ENCODE peak calls at places on chromosomes 11 and 22, in seven cellular contexts. One of them, this sample, is unnamed.

GRCh38 chr22:30159561-30160353 is 79.5 kb downstream of the HORMAD2 start:
- DNase-seq in fibroblast of lung: peak; percentile 82
- DNase-seq in caudate nucleus: no peak
- DNase-seq in heart right ventricle: no peak
- DNase-seq in HCT116: no peak
- DNase-seq in mammary epithelial cell: peak; percentile 52
- DNase-seq in left lung: no peak
- DNase-seq in this sample: no peak

GRCh38 chr11:111348147-111348546 is 30.9 kb downstream of the POU2AF1 start:
- DNase-seq in fibroblast of lung: no peak
- DNase-seq in caudate nucleus: no peak
- DNase-seq in heart right ventricle: no peak
- DNase-seq in HCT116: no peak
- DNase-seq in mammary epithelial cell: no peak
- DNase-seq in left lung: no peak
- DNase-seq in this sample: no peak

GRCh38 chr22:48154943-48155240 is 1392.4 kb downstream of the TBC1D22A start:
- DNase-seq in fibroblast of lung: no peak
- DNase-seq in caudate nucleus: no peak
- DNase-seq in heart right ventricle: no peak
- DNase-seq in HCT116: no peak
- DNase-seq in mammary epithelial cell: no peak
- DNase-seq in left lung: no peak
- DNase-seq in this sample: no peak

GRCh38 chr11:71459767-71460320 is 6.8 kb downstream of the NADSYN1 start:
- DNase-seq in fibroblast of lung: no peak
- DNase-seq in caudate nucleus: no peak
- DNase-seq in heart right ventricle: no peak
- DNase-seq in HCT116: no peak
- DNase-seq in mammary epithelial cell: no peak
- DNase-seq in left lung: no peak
- DNase-seq in this sample: no peak

GRCh38 chr22:41998361-41999261 is at the start of gene WBP2NL:
- DNase-seq in fibroblast of lung: peak; percentile 78
- DNase-seq in caudate nucleus: peak; percentile 48
- DNase-seq in heart right ventricle: peak; percentile 79
- DNase-seq in HCT116: no peak
- DNase-seq in mammary epithelial cell: peak; percentile 75
- DNase-seq in left lung: peak; percentile 93
- DNase-seq in this sample: peak; percentile 15

GRCh38 chr22:25353516-25354445 is 134.3 kb downstream of the CRYBB2 start:
- DNase-seq in fibroblast of lung: no peak
- DNase-seq in caudate nucleus: no peak
- DNase-seq in heart right ventricle: no peak
- DNase-seq in HCT116: no peak
- DNase-seq in mammary epithelial cell: no peak
- DNase-seq in left lung: no peak
- DNase-seq in this sample: no peak

GRCh38 chr11:126969865-126970479 is 30.6 kb downstream of the KIRREL3 start:
- DNase-seq in fibroblast of lung: peak; percentile 69
- DNase-seq in caudate nucleus: no peak
- DNase-seq in heart right ventricle: no peak
- DNase-seq in HCT116: no peak
- DNase-seq in mammary epithelial cell: peak; percentile 66
- DNase-seq in left lung: no peak
- DNase-seq in this sample: no peak

GRCh38 chr11:112321521-112322172 is 61.0 kb upstream of the PLET1 start:
- DNase-seq in fibroblast of lung: peak; percentile 90
- DNase-seq in caudate nucleus: no peak
- DNase-seq in heart right ventricle: no peak
- DNase-seq in HCT116: peak; percentile 57
- DNase-seq in mammary epithelial cell: peak; percentile 98
- DNase-seq in left lung: peak; percentile 88
- DNase-seq in this sample: no peak

GRCh38 chr11:93089474-93090102 is 108.2 kb downstream of the SLC36A4 start:
- DNase-seq in fibroblast of lung: peak; percentile 51
- DNase-seq in caudate nucleus: no peak
- DNase-seq in heart right ventricle: no peak
- DNase-seq in HCT116: peak; percentile 52
- DNase-seq in mammary epithelial cell: peak; percentile 63
- DNase-seq in left lung: no peak
- DNase-seq in this sample: no peak

GRCh38 chr11:107182983-107183382 is 164.7 kb upstream of the GUCY1A2 start:
- DNase-seq in fibroblast of lung: peak; percentile 80
- DNase-seq in caudate nucleus: no peak
- DNase-seq in heart right ventricle: no peak
- DNase-seq in HCT116: no peak
- DNase-seq in mammary epithelial cell: peak; percentile 8
- DNase-seq in left lung: no peak
- DNase-seq in this sample: no peak

GRCh38 chr11:1773131-1773510 is 9.4 kb upstream of the CTSD start:
- DNase-seq in fibroblast of lung: no peak
- DNase-seq in caudate nucleus: no peak
- DNase-seq in heart right ventricle: no peak
- DNase-seq in HCT116: no peak
- DNase-seq in mammary epithelial cell: no peak
- DNase-seq in left lung: no peak
- DNase-seq in this sample: no peak

GRCh38 chr11:1772270-1773130 is 8.8 kb upstream of the CTSD start:
- DNase-seq in fibroblast of lung: peak; percentile 94
- DNase-seq in caudate nucleus: no peak
- DNase-seq in heart right ventricle: no peak
- DNase-seq in HCT116: peak; percentile 62
- DNase-seq in mammary epithelial cell: peak; percentile 85
- DNase-seq in left lung: peak; percentile 90
- DNase-seq in this sample: peak; percentile 53

GRCh38 chr11:1771700-1772099 is 8.0 kb upstream of the CTSD start:
- DNase-seq in fibroblast of lung: peak; percentile 52
- DNase-seq in caudate nucleus: no peak
- DNase-seq in heart right ventricle: no peak
- DNase-seq in HCT116: no peak
- DNase-seq in mammary epithelial cell: peak; percentile 42
- DNase-seq in left lung: peak; percentile 78
- DNase-seq in this sample: no peak

GRCh38 chr11:1774886-1775285 is 11.2 kb upstream of the CTSD start:
- DNase-seq in fibroblast of lung: no peak
- DNase-seq in caudate nucleus: no peak
- DNase-seq in heart right ventricle: no peak
- DNase-seq in HCT116: no peak
- DNase-seq in mammary epithelial cell: no peak
- DNase-seq in left lung: no peak
- DNase-seq in this sample: no peak

DNA sequence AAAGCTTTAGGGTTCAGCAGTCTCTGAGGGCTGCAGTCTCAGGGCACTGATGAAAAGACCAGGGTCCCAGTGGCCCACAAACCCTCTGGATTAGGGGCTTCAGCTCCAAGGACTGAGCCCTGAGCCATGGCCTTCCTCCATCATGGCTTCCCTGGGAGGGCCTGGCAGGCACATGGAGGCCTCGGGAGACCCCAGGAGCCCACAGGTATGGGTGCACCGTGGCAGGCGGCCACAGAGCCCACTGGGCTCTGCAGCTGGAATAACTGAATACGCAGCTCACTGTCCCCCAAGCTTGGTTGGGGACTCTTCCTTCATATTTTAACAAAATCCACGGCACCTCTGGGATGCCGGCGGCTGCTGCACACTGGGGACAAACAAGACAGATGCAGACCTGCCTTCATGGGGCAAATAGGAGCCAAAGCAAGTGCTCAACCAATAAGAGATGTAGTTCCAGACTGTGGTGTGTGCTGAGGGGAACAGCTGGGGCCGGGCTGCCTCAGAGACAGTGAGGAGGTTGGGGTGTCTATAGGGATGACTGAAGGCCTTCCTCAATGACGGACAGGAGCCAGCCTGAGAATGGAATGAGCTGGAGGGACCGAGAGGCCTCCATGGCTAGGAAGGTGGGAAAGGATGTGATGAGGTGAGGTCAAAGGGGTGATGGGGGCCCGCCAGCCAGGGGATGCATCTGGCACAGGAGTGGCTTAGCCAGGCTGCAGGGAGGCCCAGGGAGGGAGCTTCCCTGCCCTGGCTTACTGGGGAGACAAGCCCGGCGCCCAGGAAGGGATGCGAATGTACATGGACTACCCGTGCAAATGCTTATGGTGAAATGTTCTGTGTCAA is 10.2 kb upstream of the CTSD start:
- DNase-seq in fibroblast of lung: no peak
- DNase-seq in caudate nucleus: no peak
- DNase-seq in heart right ventricle: no peak
- DNase-seq in HCT116: no peak
- DNase-seq in mammary epithelial cell: no peak
- DNase-seq in left lung: no peak
- DNase-seq in this sample: no peak
- H3K27ac ChIP-seq in fibroblast of lung: no peak overlapping the region
- H3K27ac ChIP-seq in caudate nucleus: no peak overlapping the region
- H3K27ac ChIP-seq in heart right ventricle: no peak overlapping the region
- H3K27ac ChIP-seq in HCT116: peak overlapping the region; percentile 23
- H3K27ac ChIP-seq in mammary epithelial cell: no peak overlapping the region
- H3K27ac ChIP-seq in left lung: no peak overlapping the region
- H3K27ac ChIP-seq in this sample: no peak overlapping the region

GRCh38 chr22:45996241-45997076 is 19.5 kb upstream of the WNT7B start:
- DNase-seq in fibroblast of lung: peak; percentile 80
- DNase-seq in caudate nucleus: no peak
- DNase-seq in heart right ventricle: peak; percentile 76
- DNase-seq in HCT116: no peak
- DNase-seq in mammary epithelial cell: no peak
- DNase-seq in left lung: peak; percentile 84
- DNase-seq in this sample: no peak
- H3K27ac ChIP-seq in fibroblast of lung: peak overlapping the region; percentile 84
- H3K27ac ChIP-seq in caudate nucleus: peak overlapping the region; percentile 68
- H3K27ac ChIP-seq in heart right ventricle: peak overlapping the region; percentile 94
- H3K27ac ChIP-seq in HCT116: no peak overlapping the region
- H3K27ac ChIP-seq in mammary epithelial cell: no peak overlapping the region
- H3K27ac ChIP-seq in left lung: peak overlapping the region; percentile 87
- H3K27ac ChIP-seq in this sample: peak overlapping the region; percentile 30

GRCh38 chr11:47979378-47980092 is 824 bp upstream of the PTPRJ start:
- DNase-seq in fibroblast of lung: no peak
- DNase-seq in caudate nucleus: no peak
- DNase-seq in heart right ventricle: no peak
- DNase-seq in HCT116: no peak
- DNase-seq in mammary epithelial cell: no peak
- DNase-seq in left lung: no peak
- DNase-seq in this sample: no peak

GRCh38 chr11:47980907-47981621 is 705 bp downstream of the PTPRJ start:
- DNase-seq in fibroblast of lung: peak; percentile 50
- DNase-seq in caudate nucleus: no peak
- DNase-seq in heart right ventricle: peak; percentile 54
- DNase-seq in HCT116: no peak
- DNase-seq in mammary epithelial cell: peak; percentile 32
- DNase-seq in left lung: no peak
- DNase-seq in this sample: no peak

GRCh38 chr11:47980093-47980906 is at the start of gene PTPRJ:
- DNase-seq in fibroblast of lung: peak; percentile 66
- DNase-seq in caudate nucleus: no peak
- DNase-seq in heart right ventricle: peak; percentile 59
- DNase-seq in HCT116: no peak
- DNase-seq in mammary epithelial cell: peak; percentile 31
- DNase-seq in left lung: peak; percentile 63
- DNase-seq in this sample: no peak

GRCh38 chr11:47983464-47984397 is 3.4 kb downstream of the PTPRJ start:
- DNase-seq in fibroblast of lung: peak; percentile 57
- DNase-seq in caudate nucleus: no peak
- DNase-seq in heart right ventricle: no peak
- DNase-seq in HCT116: no peak
- DNase-seq in mammary epithelial cell: no peak
- DNase-seq in left lung: no peak
- DNase-seq in this sample: no peak

GRCh38 chr11:47981667-47982404 is 1.5 kb downstream of the PTPRJ start:
- DNase-seq in fibroblast of lung: no peak
- DNase-seq in caudate nucleus: no peak
- DNase-seq in heart right ventricle: peak; percentile 35
- DNase-seq in HCT116: no peak
- DNase-seq in mammary epithelial cell: no peak
- DNase-seq in left lung: peak; percentile 77
- DNase-seq in this sample: no peak
- H3K27ac ChIP-seq in fibroblast of lung: peak overlapping the region; percentile 67
- H3K27ac ChIP-seq in caudate nucleus: no peak overlapping the region
- H3K27ac ChIP-seq in heart right ventricle: peak overlapping the region; percentile 78
- H3K27ac ChIP-seq in HCT116: peak overlapping the region; percentile 70
- H3K27ac ChIP-seq in mammary epithelial cell: no peak overlapping the region
- H3K27ac ChIP-seq in left lung: no peak overlapping the region
- H3K27ac ChIP-seq in this sample: peak overlapping the region; percentile 7

GRCh38 chr22:38108561-38109319 is 1.7 kb downstream of the BAIAP2L2 start:
- DNase-seq in fibroblast of lung: no peak
- DNase-seq in caudate nucleus: no peak
- DNase-seq in heart right ventricle: no peak
- DNase-seq in HCT116: no peak
- DNase-seq in mammary epithelial cell: no peak
- DNase-seq in left lung: no peak
- DNase-seq in this sample: no peak

GRCh38 chr22:38110863-38111852 is 674 bp upstream of the BAIAP2L2 start:
- DNase-seq in fibroblast of lung: no peak
- DNase-seq in caudate nucleus: no peak
- DNase-seq in heart right ventricle: no peak
- DNase-seq in HCT116: no peak
- DNase-seq in mammary epithelial cell: no peak
- DNase-seq in left lung: peak; percentile 36
- DNase-seq in this sample: no peak

GRCh38 chr22:38109391-38110000 is 988 bp downstream of the BAIAP2L2 start:
- DNase-seq in fibroblast of lung: no peak
- DNase-seq in caudate nucleus: no peak
- DNase-seq in heart right ventricle: no peak
- DNase-seq in HCT116: no peak
- DNase-seq in mammary epithelial cell: no peak
- DNase-seq in left lung: no peak
- DNase-seq in this sample: no peak

GRCh38 chr22:38111941-38112355 is 1.5 kb upstream of the BAIAP2L2 start:
- DNase-seq in fibroblast of lung: no peak
- DNase-seq in caudate nucleus: no peak
- DNase-seq in heart right ventricle: no peak
- DNase-seq in HCT116: no peak
- DNase-seq in mammary epithelial cell: no peak
- DNase-seq in left lung: peak; percentile 29
- DNase-seq in this sample: no peak

DNA sequence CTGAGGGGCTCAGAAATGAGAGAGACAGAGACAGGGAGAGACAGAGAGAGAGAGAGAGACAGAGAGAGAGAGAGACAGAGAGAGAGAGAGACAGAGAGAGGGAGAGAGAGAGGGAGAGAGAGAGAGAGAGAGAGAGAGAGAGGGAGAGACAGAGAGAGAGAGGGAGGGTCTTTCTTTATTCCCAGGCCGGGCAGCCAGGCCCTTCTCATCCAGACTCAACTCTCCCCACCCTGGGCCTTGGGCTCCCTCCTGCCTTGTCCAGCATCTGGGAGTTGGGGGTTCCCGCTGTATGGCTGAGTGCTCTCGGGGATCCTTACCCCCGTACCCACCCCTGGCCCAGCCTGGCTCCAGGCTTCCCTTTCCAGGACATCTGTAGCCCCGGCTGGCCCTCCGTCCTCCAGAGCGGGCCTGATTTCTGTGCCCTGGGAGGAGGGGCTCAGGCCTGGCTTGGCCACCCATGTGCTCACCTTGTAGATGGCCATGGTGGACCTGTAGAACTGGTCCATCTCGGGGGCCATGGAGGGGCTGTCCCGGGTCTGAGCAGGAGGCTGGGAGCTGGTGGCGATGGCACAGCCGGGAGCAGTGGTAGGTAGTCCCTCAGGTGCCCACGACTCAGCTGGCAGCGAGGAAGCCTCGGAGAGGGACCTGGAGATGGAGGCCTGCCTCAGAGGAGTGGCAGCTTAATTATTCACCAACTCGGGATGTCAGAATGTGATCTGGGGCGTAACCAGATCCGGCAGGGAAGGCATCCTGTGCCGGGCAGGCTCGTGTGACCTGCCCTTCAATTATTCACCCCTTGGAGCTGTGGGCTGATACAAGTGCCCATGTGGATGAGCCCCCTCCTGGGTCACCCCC is at the start of gene BAIAP2L2:
- DNase-seq in fibroblast of lung: no peak
- DNase-seq in caudate nucleus: no peak
- DNase-seq in heart right ventricle: no peak
- DNase-seq in HCT116: no peak
- DNase-seq in mammary epithelial cell: no peak
- DNase-seq in left lung: peak; percentile 23
- DNase-seq in this sample: no peak
- H3K27ac ChIP-seq in fibroblast of lung: no peak within 1 kb of the TSS
- H3K27ac ChIP-seq in caudate nucleus: no peak within 1 kb of the TSS
- H3K27ac ChIP-seq in heart right ventricle: no peak within 1 kb of the TSS
- H3K27ac ChIP-seq in HCT116: no peak within 1 kb of the TSS
- H3K27ac ChIP-seq in mammary epithelial cell: no peak within 1 kb of the TSS
- H3K27ac ChIP-seq in left lung: no peak within 1 kb of the TSS
- H3K27ac ChIP-seq in this sample: no peak within 1 kb of the TSS

This sample was measured in thoracic aorta.